ENCODE peak calls at places on chromosome 17, in nine cellular contexts. S is hepatocyte, B is prostate gland, E is neuronal stem cell, P is GM23248, M is heart right ventricle, I is breast epithelium, Q is thoracic aorta, W is H9. X is an unnamed sample. For H3K4me1 and H3K9me3, the result is how much of the 10 kb centered on the place peaks cover.

GRCh38 chr17:36934759-36935630 is 2.3 kb upstream of the LHX1 start:
- DNase-seq in S (no peak), B (no peak), E (no peak), P (no peak), M (no peak), I (no peak), Q (no peak), W (peak), X (no peak)

GRCh38 chr17:17624776-17625175 is 33.3 kb upstream of the PEMT start:
- DNase-seq in S (no peak), B (no peak), E (no peak), P (no peak), M (no peak), I (no peak), Q (no peak), W (no peak), X (no peak)

GRCh38 chr17:74943808-74944522 is 8.3 kb downstream of the OTOP3 start:
- DNase-seq in S (no peak), B (no peak), E (no peak), P (peak), M (no peak), I (no peak), Q (no peak), W (peak), X (no peak)

GRCh38 chr17:73652886-73653480 is 8.7 kb upstream of the SDK2 start:
- DNase-seq in S (no peak), B (no peak), E (no peak), P (no peak), M (no peak), I (no peak), Q (no peak), W (no peak), X (peak)

GRCh38 chr17:55263565-55264272 is 1.0 kb upstream of the HLF start:
- DNase-seq in S (no peak), B (no peak), E (no peak), P (no peak), M (no peak), I (no peak), Q (no peak), W (no peak), X (no peak)

GRCh38 chr17:56908061-56908542 is 5.7 kb downstream of the TRIM25 start:
- DNase-seq in S (no peak), B (no peak), E (no peak), P (no peak), M (peak), I (no peak), Q (no peak), W (no peak), X (peak)

GRCh38 chr17:63113167-63113566 is 147.1 kb downstream of the TANC2 start:
- DNase-seq in S (no peak), B (no peak), E (no peak), P (no peak), M (no peak), I (no peak), Q (no peak), W (no peak), X (no peak)

GRCh38 chr17:16100737-16101400 is 101.2 kb downstream of the TTC19 start:
- DNase-seq in S (no peak), B (no peak), E (no peak), P (no peak), M (no peak), I (no peak), Q (no peak), W (no peak), X (no peak)

GRCh38 chr17:37608369-37609169 is 649 bp downstream of the SYNRG start:
- DNase-seq in S (peak), B (peak), E (peak), P (peak), M (no peak), I (no peak), Q (peak), W (peak), X (no peak)

GRCh38 chr17:33294994-33295393 is 1.9 kb upstream of the ASIC2 start:
- DNase-seq in S (no peak), B (no peak), E (no peak), P (no peak), M (no peak), I (no peak), Q (no peak), W (no peak), X (no peak)

GRCh38 chr17:72270530-72270929 is 149.7 kb downstream of the SOX9 start:
- DNase-seq in S (no peak), B (peak), E (no peak), P (peak), M (peak), I (no peak), Q (no peak), W (no peak), X (peak)

GRCh38 chr17:58184308-58184985 is 8.1 kb upstream of the EPX start:
- DNase-seq in S (no peak), B (no peak), E (peak), P (peak), M (no peak), I (no peak), Q (no peak), W (peak), X (no peak)

GRCh38 chr17:12907477-12907876 is 110.3 kb downstream of the ELAC2 start:
- DNase-seq in S (no peak), B (no peak), E (no peak), P (no peak), M (no peak), I (no peak), Q (no peak), W (no peak), X (no peak)

GRCh38 chr17:75869282-75870141 is 8.9 kb downstream of the TRIM47 start:
- DNase-seq in S (no peak), B (no peak), E (no peak), P (peak), M (peak), I (peak), Q (no peak), W (no peak), X (no peak)

GRCh38 chr17:65332375-65332774 is 195.2 kb downstream of the RGS9 start:
- DNase-seq in S (peak), B (no peak), E (no peak), P (peak), M (no peak), I (no peak), Q (no peak), W (no peak), X (no peak)

GRCh38 chr17:35018814-35019213 is 38.5 kb downstream of the LIG3 start:
- DNase-seq in S (no peak), B (no peak), E (no peak), P (no peak), M (no peak), I (no peak), Q (no peak), W (no peak), X (no peak)

GRCh38 chr17:56176101-56176500 is 22.8 kb downstream of the ANKFN1 start:
- DNase-seq in S (peak), B (no peak), E (no peak), P (peak), M (no peak), I (no peak), Q (no peak), W (no peak), X (no peak)

GRCh38 chr17:80455328-80455710 is 21.1 kb downstream of the NPTX1 start:
- DNase-seq in S (peak), B (no peak), E (no peak), P (peak), M (no peak), I (no peak), Q (no peak), W (peak), X (no peak)

GRCh38 chr17:45393477-45393876 is 39.2 kb downstream of the ARHGAP27 start:
- DNase-seq in S (no peak), B (no peak), E (no peak), P (no peak), M (no peak), I (no peak), Q (no peak), W (peak), X (no peak)

GRCh38 chr17:68603027-68603426 is 1.9 kb upstream of the FAM20A start:
- DNase-seq in S (no peak), B (no peak), E (no peak), P (no peak), M (peak), I (no peak), Q (no peak), W (no peak), X (no peak)

GRCh38 chr17:19334331-19334730 is 28.2 kb downstream of the B9D1 start:
- DNase-seq in S (peak), B (no peak), E (no peak), P (no peak), M (no peak), I (no peak), Q (no peak), W (no peak), X (no peak)

GRCh38 chr17:41538565-41538991 is 10.5 kb upstream of the KRT19 start:
- DNase-seq in S (peak), B (no peak), E (no peak), P (peak), M (no peak), I (peak), Q (no peak), W (no peak), X (no peak)

GRCh38 chr17:49871211-49871610 is 23.3 kb upstream of the TAC4 start:
- DNase-seq in S (no peak), B (peak), E (no peak), P (no peak), M (no peak), I (peak), Q (no peak), W (no peak), X (no peak)

GRCh38 chr17:50026901-50027638 is 28.8 kb upstream of the ITGA3 start:
- DNase-seq in S (peak), B (peak), E (peak), P (peak), M (peak), I (peak), Q (no peak), W (peak), X (peak)

GRCh38 chr17:65531508-65532431 is 29.7 kb downstream of the AXIN2 start:
- DNase-seq in S (peak), B (peak), E (no peak), P (peak), M (peak), I (peak), Q (no peak), W (no peak), X (peak)

GRCh38 chr17:68514809-68515208 is 2.6 kb downstream of the PRKAR1A start:
- DNase-seq in S (peak), B (no peak), E (no peak), P (peak), M (no peak), I (no peak), Q (no peak), W (no peak), X (no peak)

GRCh38 chr17:56359518-56359917 is 206.2 kb downstream of the ANKFN1 start:
- DNase-seq in S (no peak), B (no peak), E (no peak), P (no peak), M (no peak), I (no peak), Q (no peak), W (no peak), X (no peak)

GRCh38 chr17:40915721-40916256 is 21.7 kb downstream of the KRT23 start:
- DNase-seq in S (no peak), B (no peak), E (no peak), P (peak), M (no peak), I (no peak), Q (no peak), W (no peak), X (no peak)

GRCh38 chr17:44345497-44346026 is 460 bp downstream of the GRN start:
- DNase-seq in S (peak), B (peak), E (peak), P (peak), M (peak), I (peak), Q (no peak), W (peak), X (peak)

GRCh38 chr17:81419333-81419885 is 24.2 kb downstream of the BAHCC1 start:
- DNase-seq in S (peak), B (peak), E (no peak), P (peak), M (peak), I (peak), Q (peak), W (no peak), X (peak)

GRCh38 chr17:81273698-81274470 is 21.2 kb downstream of the SLC38A10 start:
- DNase-seq in S (no peak), B (no peak), E (no peak), P (no peak), M (no peak), I (no peak), Q (no peak), W (no peak), X (no peak)

GRCh38 chr17:34895388-34895787 is 65.9 kb downstream of the CCT6B start:
- DNase-seq in S (no peak), B (no peak), E (no peak), P (no peak), M (no peak), I (no peak), Q (no peak), W (peak), X (no peak)

GRCh38 chr17:2624292-2624731 is 30.9 kb downstream of the PAFAH1B1 start:
- DNase-seq in S (no peak), B (no peak), E (no peak), P (no peak), M (no peak), I (no peak), Q (no peak), W (peak), X (no peak)

GRCh38 chr17:80792373-80792781 is 199.3 kb upstream of the CHMP6 start:
- DNase-seq in S (no peak), B (no peak), E (no peak), P (peak), M (no peak), I (no peak), Q (no peak), W (peak), X (no peak)

DNA sequence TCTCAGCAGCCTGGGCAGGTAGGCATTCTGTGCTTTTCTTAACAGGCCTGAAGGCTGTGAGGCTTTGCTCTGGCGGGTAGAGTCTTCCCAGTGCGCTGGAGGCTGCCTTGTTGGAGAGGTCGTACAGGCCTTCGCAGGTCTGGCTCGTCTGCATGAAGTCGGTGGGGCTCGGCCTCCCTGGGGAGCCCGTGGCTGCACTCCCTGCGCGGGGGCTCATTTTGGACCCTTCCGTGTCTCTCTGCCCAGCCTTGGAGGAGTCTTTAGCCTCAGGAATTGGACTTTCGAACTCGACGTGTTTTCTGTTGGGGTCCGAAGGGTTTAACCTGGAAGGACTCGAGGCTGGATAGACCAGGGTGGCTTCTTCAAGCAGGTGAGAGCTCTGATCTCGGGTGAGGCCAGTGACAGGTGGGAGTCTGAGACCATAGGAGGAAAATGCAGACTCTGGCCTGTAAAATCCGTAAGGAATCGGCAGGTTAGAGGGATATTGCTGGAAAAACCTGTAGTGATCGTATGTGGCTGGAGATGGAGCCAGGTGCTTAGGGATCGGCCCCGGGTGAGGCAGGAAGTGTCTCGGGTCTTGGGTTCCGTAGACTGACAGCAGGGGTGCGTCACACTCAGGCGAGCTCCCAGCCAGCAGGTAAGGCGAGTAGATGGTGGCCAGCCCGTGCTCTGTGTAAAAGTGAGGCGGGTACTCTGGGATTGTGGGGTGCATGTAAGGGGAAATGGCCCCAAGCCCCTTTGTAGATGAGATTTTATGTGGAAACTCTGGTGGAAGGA is 8.6 kb downstream of the ZNF750 start:
- DNase-seq in S (no peak), B (no peak), E (no peak), P (no peak), M (no peak), I (no peak), Q (no peak), W (no peak), X (no peak)
- H3K27ac ChIP-seq in S (no peak), B (no peak), E (no peak), P (no peak), M (peak), I (no peak), Q (no peak), W (no peak), X (peak)

GRCh38 chr17:67378444-67379250 is 1.6 kb downstream of the PITPNC1 start:
- DNase-seq in S (peak), B (peak), E (peak), P (peak), M (peak), I (peak), Q (no peak), W (peak), X (peak)

GRCh38 chr17:67377727-67378443 is 804 bp downstream of the PITPNC1 start:
- DNase-seq in S (peak), B (peak), E (peak), P (peak), M (peak), I (peak), Q (no peak), W (peak), X (peak)

GRCh38 chr17:67376509-67376891 is 581 bp upstream of the PITPNC1 start:
- DNase-seq in S (peak), B (peak), E (no peak), P (peak), M (no peak), I (no peak), Q (no peak), W (no peak), X (no peak)

GRCh38 chr17:67375761-67376160 is 1.3 kb upstream of the PITPNC1 start:
- DNase-seq in S (no peak), B (no peak), E (no peak), P (no peak), M (no peak), I (no peak), Q (no peak), W (no peak), X (no peak)

DNA sequence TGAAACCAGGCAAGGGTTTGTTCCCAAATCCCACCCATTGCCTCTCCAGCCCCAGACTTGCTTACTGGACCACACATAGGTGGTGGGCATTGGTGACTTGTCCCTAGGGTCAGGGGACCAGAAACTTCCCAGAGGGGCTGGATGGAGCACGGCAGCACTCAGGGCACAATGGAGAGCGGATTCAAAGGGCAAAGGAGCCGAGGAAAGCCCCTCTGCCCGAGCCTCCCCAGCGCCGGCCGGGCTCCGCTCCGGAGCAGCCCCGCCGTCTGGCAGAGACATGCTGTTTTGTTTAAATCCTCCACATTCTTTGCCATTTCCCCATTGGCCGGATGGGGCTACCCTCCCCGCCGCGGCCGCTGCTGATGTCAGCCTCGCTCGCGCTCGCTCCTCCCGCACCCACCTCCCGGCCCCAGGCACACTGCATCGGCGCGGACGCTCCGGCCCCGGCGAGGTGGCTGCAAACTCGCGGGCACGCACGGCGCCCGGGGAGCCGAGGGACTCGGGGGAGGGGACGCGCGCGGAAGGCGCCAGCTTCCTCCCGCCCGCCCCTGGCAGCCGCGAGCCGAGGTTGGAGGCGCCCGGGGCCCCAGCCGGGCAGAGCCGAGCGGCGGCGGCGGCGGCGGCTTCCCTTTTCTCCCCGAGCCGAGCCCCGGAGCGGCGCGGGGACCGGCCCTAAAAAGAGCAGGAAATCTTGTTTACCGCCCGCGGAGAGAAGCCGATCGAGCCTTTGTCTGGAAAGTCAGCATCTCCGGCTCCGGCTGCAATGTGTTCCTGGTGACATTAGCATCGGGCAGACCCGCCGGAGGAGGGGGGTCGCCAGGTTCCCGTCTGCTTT is at the start of gene PITPNC1:
- DNase-seq in S (peak), B (peak), E (peak), P (peak), M (peak), I (peak), Q (peak), W (peak), X (peak)
- H3K4me1 ChIP-seq in S (under half), B (under half), E (under half), P (under half), M (under half), I (under half), Q (under half), W (under half), X (under half)

DNA sequence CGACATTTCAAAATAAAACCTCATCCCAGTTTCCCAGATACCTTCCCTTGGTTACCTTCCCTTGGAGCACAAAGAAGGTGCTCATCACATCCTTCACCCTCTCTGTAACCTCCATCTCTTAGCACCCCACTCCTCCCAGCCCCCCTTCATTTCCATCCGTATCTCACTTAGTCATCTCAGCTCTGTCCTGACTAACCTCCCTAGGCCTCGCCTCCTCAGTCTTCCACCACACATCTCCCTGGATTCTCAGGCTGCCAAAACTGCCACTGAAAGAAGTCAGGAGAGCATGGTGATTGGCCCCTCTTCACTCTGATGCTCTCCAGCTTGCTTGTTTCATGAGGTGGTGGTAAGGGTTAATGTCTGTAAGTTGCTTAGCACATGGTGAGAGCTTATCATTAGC is 2.3 kb downstream of the ZFP3 start:
- DNase-seq in S (no peak), B (no peak), E (no peak), P (peak), M (no peak), I (no peak), Q (no peak), W (no peak), X (no peak)
- H3K9me3 ChIP-seq in S (under half), B (under half), E (under half), P (under half), M (under half), I (under half), Q (under half), W (under half), X (under half)

GRCh38 chr17:8156174-8156992 is 4.2 kb upstream of the PER1 start:
- DNase-seq in S (peak), B (peak), E (peak), P (peak), M (peak), I (peak), Q (peak), W (peak), X (peak)
- H3K27ac ChIP-seq in S (peak), B (peak), E (peak), P (peak), M (peak), I (peak), Q (peak), W (peak), X (peak)

GRCh38 chr17:39641883-39642282 is 4.9 kb downstream of the STARD3 start:
- DNase-seq in S (no peak), B (no peak), E (no peak), P (no peak), M (no peak), I (no peak), Q (no peak), W (no peak), X (no peak)
- H3K4me1 ChIP-seq in S (under half), B (under half), E (under half), P (under half), M (under half), I (under half), Q (under half), W (under half), X (under half)

GRCh38 chr17:61648587-61648986 is 57.6 kb upstream of the NACA2 start:
- DNase-seq in S (no peak), B (no peak), E (no peak), P (no peak), M (no peak), I (no peak), Q (no peak), W (no peak), X (no peak)
- H3K9me3 ChIP-seq in S (under half), B (under half), E (under half), P (under half), M (under half), I (under half), Q (under half), W (under half), X (under half)

DNA sequence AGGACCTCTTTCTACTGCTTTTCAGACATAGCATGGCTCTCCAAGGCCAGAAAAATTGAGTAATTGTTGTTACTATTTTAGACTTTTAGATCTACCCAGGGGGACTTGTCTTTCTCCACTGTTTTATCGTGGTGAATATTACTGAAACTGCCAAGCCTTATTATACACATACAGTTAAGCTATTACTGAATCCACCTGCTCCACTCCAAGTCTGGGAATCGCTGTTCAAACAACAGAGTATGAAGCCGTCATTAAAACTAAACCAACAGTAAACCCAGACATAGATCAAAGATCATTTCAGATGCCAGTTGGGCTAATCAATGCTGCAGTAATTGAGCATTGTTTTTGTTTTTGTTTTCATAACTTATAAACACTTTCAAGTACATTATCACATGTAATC is 163.5 kb downstream of the KCNJ2 start:
- DNase-seq in S (no peak), B (no peak), E (no peak), P (no peak), M (no peak), I (no peak), Q (no peak), W (no peak), X (no peak)
- H3K27ac ChIP-seq in S (no peak), B (no peak), E (no peak), P (no peak), M (no peak), I (no peak), Q (no peak), W (no peak), X (no peak)